ENCODE peak calls at places on chromosomes 4 and X, in seven cellular contexts. One of them, this sample, is unnamed.

GRCh38 chrX:29841750-29842149 is 373.6 kb upstream of the MAGEB2 start:
- DNase-seq in HFF-Myc: no peak
- DNase-seq in MM.1S: no peak
- DNase-seq in A549: no peak
- DNase-seq in DND-41: no peak
- DNase-seq in Karpas-422: no peak
- DNase-seq in upper lobe of right lung: no peak
- DNase-seq in this sample: no peak

GRCh38 chr4:15004701-15005301 is 2.5 kb downstream of the CPEB2 start:
- DNase-seq in MM.1S: peak
- DNase-seq in upper lobe of right lung: peak
- DNase-seq in DND-41: no peak
- DNase-seq in HFF-Myc: no peak
- DNase-seq in A549: no peak
- DNase-seq in Karpas-422: peak
- DNase-seq in this sample: no peak

GRCh38 chrX:21657318-21658151 is 595 bp downstream of the KLHL34 start:
- DNase-seq in upper lobe of right lung: peak
- DNase-seq in A549: no peak
- DNase-seq in HFF-Myc: no peak
- DNase-seq in Karpas-422: no peak
- DNase-seq in DND-41: no peak
- DNase-seq in MM.1S: no peak
- DNase-seq in this sample: no peak

GRCh38 chr4:893995-894705 is 38.0 kb downstream of the GAK start:
- DNase-seq in upper lobe of right lung: no peak
- DNase-seq in Karpas-422: no peak
- DNase-seq in DND-41: no peak
- DNase-seq in A549: no peak
- DNase-seq in HFF-Myc: no peak
- DNase-seq in MM.1S: no peak
- DNase-seq in this sample: no peak

GRCh38 chrX:108270280-108270679 is 167.9 kb downstream of the COL4A6 start:
- DNase-seq in MM.1S: no peak
- DNase-seq in DND-41: no peak
- DNase-seq in HFF-Myc: no peak
- DNase-seq in A549: no peak
- DNase-seq in upper lobe of right lung: no peak
- DNase-seq in Karpas-422: no peak
- DNase-seq in this sample: no peak

GRCh38 chrX:107935200-107935599 is 47.0 kb downstream of the TEX13B start:
- DNase-seq in Karpas-422: no peak
- DNase-seq in upper lobe of right lung: no peak
- DNase-seq in MM.1S: no peak
- DNase-seq in HFF-Myc: no peak
- DNase-seq in A549: no peak
- DNase-seq in DND-41: no peak
- DNase-seq in this sample: no peak

GRCh38 chr4:17597517-17597916 is 16.9 kb upstream of the MED28 start:
- DNase-seq in Karpas-422: no peak
- DNase-seq in HFF-Myc: no peak
- DNase-seq in A549: no peak
- DNase-seq in MM.1S: no peak
- DNase-seq in DND-41: peak
- DNase-seq in upper lobe of right lung: no peak
- DNase-seq in this sample: no peak

GRCh38 chr4:69731826-69732225 is 28.6 kb downstream of the SULT1B1 start:
- DNase-seq in Karpas-422: no peak
- DNase-seq in HFF-Myc: no peak
- DNase-seq in upper lobe of right lung: no peak
- DNase-seq in A549: no peak
- DNase-seq in DND-41: no peak
- DNase-seq in MM.1S: no peak
- DNase-seq in this sample: no peak

DNA sequence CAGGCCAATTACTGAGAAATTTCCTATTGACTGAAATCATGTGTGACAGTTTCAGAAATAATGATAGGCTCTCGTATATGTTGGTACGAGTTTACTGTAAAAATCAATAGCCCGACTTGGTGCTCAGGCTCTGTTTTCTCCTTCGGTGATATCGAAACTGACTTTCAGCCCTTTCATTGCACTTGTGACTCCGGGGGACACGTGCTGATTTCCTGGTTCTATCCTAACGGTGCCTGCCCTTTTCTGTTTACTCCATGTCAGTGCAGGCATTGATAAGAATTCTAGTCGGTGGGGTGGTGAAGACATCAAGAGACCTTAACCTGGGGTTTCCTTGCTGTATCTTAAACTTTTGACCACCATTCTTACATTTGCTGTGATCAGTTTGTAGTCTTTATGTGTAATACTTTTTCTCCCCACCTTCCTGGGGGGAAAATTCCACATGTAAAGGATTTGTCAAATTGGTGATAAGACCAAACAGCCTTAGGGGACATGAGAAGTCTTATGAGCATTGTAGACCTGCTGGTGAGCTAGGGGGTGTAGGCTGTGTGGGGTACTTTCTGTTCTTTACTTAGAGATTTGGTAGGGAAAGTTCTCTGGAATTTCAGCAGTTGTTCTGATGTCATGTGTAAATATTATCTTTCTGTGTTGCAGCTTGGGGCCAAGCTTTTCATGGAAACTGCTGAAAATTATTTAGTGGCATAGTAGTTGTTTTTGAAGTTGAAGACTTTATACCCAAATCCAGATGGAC is 52.7 kb downstream of the TMEM131L start:
- DNase-seq in DND-41: peak
- DNase-seq in upper lobe of right lung: no peak
- DNase-seq in A549: no peak
- DNase-seq in HFF-Myc: no peak
- DNase-seq in MM.1S: no peak
- DNase-seq in Karpas-422: no peak
- DNase-seq in this sample: peak
- H3K4me3 ChIP-seq in DND-41: peak
- H3K4me3 ChIP-seq in upper lobe of right lung: peak
- H3K4me3 ChIP-seq in A549: no peak
- H3K4me3 ChIP-seq in HFF-Myc: no peak
- H3K4me3 ChIP-seq in MM.1S: no peak
- H3K4me3 ChIP-seq in Karpas-422: no peak
- H3K4me3 ChIP-seq in this sample: peak

GRCh38 chr4:82045267-82045666 is 328.5 kb downstream of the HNRNPD start:
- DNase-seq in A549: no peak
- DNase-seq in upper lobe of right lung: no peak
- DNase-seq in Karpas-422: no peak
- DNase-seq in DND-41: no peak
- DNase-seq in HFF-Myc: no peak
- DNase-seq in MM.1S: no peak
- DNase-seq in this sample: no peak

GRCh38 chr4:82043809-82044137 is 330.0 kb downstream of the HNRNPD start:
- DNase-seq in DND-41: no peak
- DNase-seq in HFF-Myc: no peak
- DNase-seq in upper lobe of right lung: no peak
- DNase-seq in MM.1S: no peak
- DNase-seq in Karpas-422: no peak
- DNase-seq in A549: no peak
- DNase-seq in this sample: no peak

GRCh38 chr4:82042042-82042441 is 331.7 kb downstream of the HNRNPD start:
- DNase-seq in Karpas-422: no peak
- DNase-seq in upper lobe of right lung: no peak
- DNase-seq in A549: no peak
- DNase-seq in MM.1S: no peak
- DNase-seq in HFF-Myc: no peak
- DNase-seq in DND-41: no peak
- DNase-seq in this sample: no peak

GRCh38 chr4:82044141-82044993 is 329.4 kb downstream of the HNRNPD start:
- DNase-seq in DND-41: no peak
- DNase-seq in MM.1S: no peak
- DNase-seq in HFF-Myc: no peak
- DNase-seq in A549: no peak
- DNase-seq in upper lobe of right lung: peak
- DNase-seq in Karpas-422: no peak
- DNase-seq in this sample: no peak

DNA sequence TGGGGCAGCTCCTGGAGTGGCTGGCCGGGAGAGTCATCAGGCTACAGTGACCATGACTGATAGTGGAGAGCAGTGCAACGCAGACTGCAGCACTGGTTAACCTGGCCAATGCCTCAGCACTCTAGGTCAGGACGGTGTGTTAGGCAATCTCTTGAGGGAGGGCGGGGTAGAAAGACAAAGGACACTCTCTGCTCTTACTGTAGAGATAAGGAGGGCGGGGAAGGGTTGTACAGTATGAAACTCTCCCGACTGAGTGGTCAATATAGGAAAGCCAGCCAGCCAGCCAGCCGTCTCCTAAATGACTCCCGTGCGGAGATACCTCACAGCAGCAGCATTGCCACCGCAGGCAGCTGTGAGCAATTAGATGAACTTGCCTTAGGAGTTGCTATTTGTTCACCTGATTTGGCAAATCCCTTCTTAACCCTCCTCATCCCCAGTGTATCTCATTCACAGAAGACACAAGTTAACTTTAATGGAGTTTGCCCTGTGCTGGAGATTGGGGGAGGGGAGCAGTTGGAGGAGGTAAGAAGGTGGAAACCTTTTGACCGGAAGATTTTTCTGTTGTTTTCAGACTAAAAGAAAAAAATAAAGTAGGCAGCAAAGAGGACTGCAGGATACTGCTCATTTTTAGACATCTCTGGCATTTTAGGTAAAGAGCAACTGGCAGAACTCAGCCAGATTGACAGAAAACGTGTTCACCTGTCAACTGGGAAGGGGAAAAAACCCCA is 330.5 kb downstream of the HNRNPD start:
- DNase-seq in Karpas-422: no peak
- DNase-seq in upper lobe of right lung: peak
- DNase-seq in A549: no peak
- DNase-seq in MM.1S: no peak
- DNase-seq in HFF-Myc: no peak
- DNase-seq in DND-41: no peak
- DNase-seq in this sample: no peak
- H3K4me3 ChIP-seq in Karpas-422: no peak
- H3K4me3 ChIP-seq in upper lobe of right lung: peak
- H3K4me3 ChIP-seq in A549: no peak
- H3K4me3 ChIP-seq in MM.1S: no peak
- H3K4me3 ChIP-seq in HFF-Myc: no peak
- H3K4me3 ChIP-seq in DND-41: no peak
- H3K4me3 ChIP-seq in this sample: no peak

GRCh38 chrX:19827088-19827487 is 60.3 kb downstream of the SH3KBP1 start:
- DNase-seq in upper lobe of right lung: no peak
- DNase-seq in A549: no peak
- DNase-seq in MM.1S: no peak
- DNase-seq in DND-41: no peak
- DNase-seq in Karpas-422: no peak
- DNase-seq in HFF-Myc: no peak
- DNase-seq in this sample: no peak
- H3K4me3 ChIP-seq in upper lobe of right lung: no peak
- H3K4me3 ChIP-seq in A549: no peak
- H3K4me3 ChIP-seq in MM.1S: no peak
- H3K4me3 ChIP-seq in DND-41: no peak
- H3K4me3 ChIP-seq in Karpas-422: no peak
- H3K4me3 ChIP-seq in HFF-Myc: no peak
- H3K4me3 ChIP-seq in this sample: no peak

GRCh38 chr4:54065282-54066087 is 1.1 kb upstream of the CHIC2 start:
- DNase-seq in A549: no peak
- DNase-seq in HFF-Myc: no peak
- DNase-seq in DND-41: no peak
- DNase-seq in MM.1S: no peak
- DNase-seq in Karpas-422: peak
- DNase-seq in upper lobe of right lung: no peak
- DNase-seq in this sample: no peak
- H3K4me3 ChIP-seq in A549: peak
- H3K4me3 ChIP-seq in HFF-Myc: peak
- H3K4me3 ChIP-seq in DND-41: peak
- H3K4me3 ChIP-seq in MM.1S: peak
- H3K4me3 ChIP-seq in Karpas-422: peak
- H3K4me3 ChIP-seq in upper lobe of right lung: peak
- H3K4me3 ChIP-seq in this sample: no peak

GRCh38 chr4:8591114-8591513 is 1.5 kb upstream of the CPZ start:
- DNase-seq in MM.1S: no peak
- DNase-seq in DND-41: no peak
- DNase-seq in A549: no peak
- DNase-seq in Karpas-422: no peak
- DNase-seq in HFF-Myc: no peak
- DNase-seq in upper lobe of right lung: no peak
- DNase-seq in this sample: no peak

GRCh38 chr4:8594097-8595038 is 1.8 kb downstream of the CPZ start:
- DNase-seq in MM.1S: peak
- DNase-seq in Karpas-422: peak
- DNase-seq in DND-41: peak
- DNase-seq in upper lobe of right lung: no peak
- DNase-seq in HFF-Myc: peak
- DNase-seq in A549: peak
- DNase-seq in this sample: no peak

GRCh38 chr4:8593268-8594096 is 917 bp downstream of the CPZ start:
- DNase-seq in DND-41: no peak
- DNase-seq in HFF-Myc: no peak
- DNase-seq in MM.1S: no peak
- DNase-seq in A549: no peak
- DNase-seq in upper lobe of right lung: no peak
- DNase-seq in Karpas-422: no peak
- DNase-seq in this sample: no peak

GRCh38 chr4:8591626-8592365 is 769 bp upstream of the CPZ start:
- DNase-seq in DND-41: no peak
- DNase-seq in Karpas-422: no peak
- DNase-seq in A549: no peak
- DNase-seq in upper lobe of right lung: no peak
- DNase-seq in MM.1S: no peak
- DNase-seq in HFF-Myc: no peak
- DNase-seq in this sample: no peak

GRCh38 chr4:8592366-8593267 is at the start of gene CPZ:
- DNase-seq in upper lobe of right lung: no peak
- DNase-seq in A549: no peak
- DNase-seq in Karpas-422: no peak
- DNase-seq in HFF-Myc: no peak
- DNase-seq in DND-41: no peak
- DNase-seq in MM.1S: no peak
- DNase-seq in this sample: no peak
- H3K4me3 ChIP-seq in upper lobe of right lung: peak
- H3K4me3 ChIP-seq in A549: peak
- H3K4me3 ChIP-seq in Karpas-422: no peak
- H3K4me3 ChIP-seq in HFF-Myc: peak
- H3K4me3 ChIP-seq in DND-41: no peak
- H3K4me3 ChIP-seq in MM.1S: no peak
- H3K4me3 ChIP-seq in this sample: no peak